ENCODE peak calls at places on chromosomes 7 and 10, in five cellular contexts. Z, W, Y, Q and U are unnamed samples.
A peak's percentile ranks its signal among the peaks of the same experiment; 100 is the strongest.

GRCh38 chr10:78852856-78853255 is 215.9 kb upstream of the ZMIZ1 start:
- DNase-seq in Y (peak; percentile 42), Z (peak; percentile 40), Q (peak; percentile 42), W (no peak), U (no peak)

GRCh38 chr7:92279429-92280031 is 33.8 kb downstream of the ANKIB1 start:
- DNase-seq in Y (no peak), W (no peak), Z (no peak), Q (no peak), U (no peak)

GRCh38 chr7:4164556-4164955 is 517.5 kb upstream of the FOXK1 start:
- DNase-seq in Z (peak; percentile 15), Q (no peak), Y (no peak), W (no peak), U (no peak)

GRCh38 chr7:108537229-108537628 is 11.3 kb upstream of the PNPLA8 start:
- DNase-seq in Y (no peak), W (no peak), Z (no peak), Q (no peak), U (no peak)

GRCh38 chr10:31947144-31947926 is 18.7 kb upstream of the ARHGAP12 start:
- DNase-seq in W (no peak), Z (peak; percentile 87), Y (peak; percentile 69), Q (peak; percentile 93), U (no peak)

GRCh38 chr7:138649506-138649905 is 51.7 kb downstream of the SVOPL start:
- DNase-seq in Q (no peak), Y (no peak), Z (no peak), W (no peak), U (no peak)

GRCh38 chr7:1689356-1689755 is 19.3 kb downstream of the ELFN1 start:
- DNase-seq in W (no peak), Y (no peak), Z (no peak), Q (no peak), U (peak; percentile 4)

GRCh38 chr10:118278649-118279048 is 63.5 kb downstream of the FAM204A start:
- DNase-seq in Y (no peak), Z (no peak), W (no peak), Q (no peak), U (no peak)

GRCh38 chr10:133420028-133420427 is 4.4 kb downstream of the SPRN start:
- DNase-seq in Z (no peak), Q (no peak), W (no peak), Y (no peak), U (no peak)

GRCh38 chr7:150381096-150381495 is 2.0 kb downstream of the ZNF775 start:
- DNase-seq in Y (no peak), Z (no peak), Q (no peak), W (no peak), U (no peak)

GRCh38 chr7:22269963-22270362 is 87.0 kb downstream of the RAPGEF5 start:
- DNase-seq in Y (peak; percentile 91), Q (no peak), Z (no peak), W (no peak), U (no peak)

GRCh38 chr7:21542891-21543527 is at the start of gene DNAH11:
- DNase-seq in Z (peak; percentile 24), Y (peak; percentile 31), Q (peak; percentile 7), W (no peak), U (peak; percentile 47)

GRCh38 chr10:9015005-9015404 is 960.5 kb downstream of the GATA3 start:
- DNase-seq in W (no peak), Q (no peak), Z (no peak), Y (no peak), U (no peak)

GRCh38 chr7:117098457-117098856 is 145.2 kb downstream of the ST7 start:
- DNase-seq in Y (no peak), W (no peak), Z (no peak), Q (peak; percentile 76), U (no peak)

GRCh38 chr7:32163141-32163806 is 93.1 kb upstream of the PDE1C start:
- DNase-seq in W (peak; percentile 24), Y (peak; percentile 38), Q (peak; percentile 95), Z (peak; percentile 86), U (no peak)

GRCh38 chr10:109647627-109648026 is 275.7 kb downstream of the XPNPEP1 start:
- DNase-seq in Z (peak; percentile 11), Q (no peak), W (no peak), Y (peak; percentile 46), U (no peak)

GRCh38 chr10:113735913-113736312 is 15.6 kb upstream of the PLEKHS1 start:
- DNase-seq in W (no peak), Y (no peak), Q (no peak), Z (peak; percentile 60), U (no peak)

GRCh38 chr10:86105640-86106039 is 261.0 kb downstream of the GRID1 start:
- DNase-seq in Q (no peak), Z (no peak), W (no peak), Y (no peak), U (no peak)

GRCh38 chr10:67697646-67698245 is 1.8 kb upstream of the CTNNA3 start:
- DNase-seq in Q (peak; percentile 76), Z (peak; percentile 63), W (no peak), Y (peak; percentile 19), U (no peak)

GRCh38 chr7:108434030-108434429 is 22.2 kb downstream of the NRCAM start:
- DNase-seq in Q (no peak), Y (no peak), W (no peak), Z (no peak), U (no peak)

GRCh38 chr10:3761916-3762708 is 22.9 kb downstream of the KLF6 start:
- DNase-seq in Z (peak; percentile 21), Q (no peak), Y (peak; percentile 18), W (no peak), U (no peak)

GRCh38 chr10:132351611-132352010 is 19.6 kb downstream of the LRRC27 start:
- DNase-seq in Q (no peak), W (no peak), Z (no peak), Y (no peak), U (no peak)

GRCh38 chr10:117071293-117072050 is 66.5 kb upstream of the SHTN1 start:
- DNase-seq in Z (no peak), W (no peak), Q (peak; percentile 19), Y (no peak), U (no peak)

GRCh38 chr10:29578457-29578856 is 56.3 kb downstream of the SVIL start:
- DNase-seq in W (no peak), Y (peak; percentile 45), Q (no peak), Z (no peak), U (no peak)

DNA sequence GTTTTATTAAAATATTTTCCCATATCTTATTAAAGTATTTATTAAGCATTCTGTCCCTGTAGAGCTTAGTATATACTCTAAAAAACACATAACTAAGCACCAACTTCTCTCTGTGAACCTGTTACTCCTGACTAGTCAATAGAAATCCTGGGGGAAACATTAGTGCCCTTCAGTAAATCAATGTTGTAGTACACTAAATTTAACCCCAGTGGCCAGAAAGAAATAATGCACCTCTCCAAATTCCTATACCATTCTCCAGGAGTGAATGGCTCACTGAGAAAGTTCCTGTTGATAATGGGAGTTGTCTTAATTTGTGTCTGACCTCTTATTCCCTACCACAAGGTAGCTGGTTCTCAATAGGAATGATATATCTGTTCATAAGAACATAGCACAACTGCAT is 188.2 kb downstream of the SEMA3D start:
- DNase-seq in Y (no peak), W (no peak), Z (no peak), Q (no peak), U (no peak)
- TF ChIP-seq CTCF in Y (no peak), W (no peak), Z (no peak), Q (peak; percentile 6), U (peak; percentile 33)

DNA sequence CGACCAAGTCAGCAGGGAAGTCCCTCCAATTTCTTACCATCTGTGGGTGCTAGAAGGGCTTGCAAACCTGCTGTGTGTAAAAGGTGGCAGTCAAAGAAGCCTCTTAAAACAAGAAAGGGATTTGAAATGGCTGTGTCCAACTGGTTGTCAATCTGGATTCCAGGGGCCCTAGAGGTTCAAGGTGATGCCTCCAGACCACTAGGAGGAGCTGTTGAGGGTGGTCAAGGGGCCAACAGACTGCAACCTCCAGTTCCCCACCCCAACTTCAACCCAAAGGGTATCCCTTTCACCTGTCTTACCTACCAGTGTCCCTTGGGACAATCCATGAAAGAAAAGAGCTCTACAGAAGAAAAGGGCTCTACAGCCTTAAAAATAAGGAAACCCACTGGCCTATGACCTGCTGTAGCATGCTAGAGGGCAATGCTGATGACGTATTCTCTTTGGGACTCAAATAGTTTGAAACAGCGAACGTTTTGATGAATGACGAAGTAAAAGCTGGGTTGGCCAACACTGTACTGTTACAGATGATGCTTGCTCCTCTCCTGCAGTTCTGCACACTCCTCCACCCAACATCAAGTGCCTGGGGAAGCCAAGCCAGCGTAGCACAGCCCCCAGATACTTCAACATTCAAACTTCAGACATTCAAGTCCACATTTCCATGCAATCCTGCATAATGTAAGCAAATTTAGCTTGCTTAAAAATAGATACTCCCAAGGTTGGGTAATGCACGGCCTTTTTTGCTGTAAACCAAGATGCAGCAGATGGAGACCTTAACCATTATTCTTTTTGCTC is 46.0 kb upstream of the WDR11 start:
- DNase-seq in W (no peak), Q (no peak), Z (no peak), Y (no peak), U (no peak)
- TF ChIP-seq CTCF in W (no peak), Q (no peak), Z (no peak), Y (no peak), U (peak; percentile 11)

DNA sequence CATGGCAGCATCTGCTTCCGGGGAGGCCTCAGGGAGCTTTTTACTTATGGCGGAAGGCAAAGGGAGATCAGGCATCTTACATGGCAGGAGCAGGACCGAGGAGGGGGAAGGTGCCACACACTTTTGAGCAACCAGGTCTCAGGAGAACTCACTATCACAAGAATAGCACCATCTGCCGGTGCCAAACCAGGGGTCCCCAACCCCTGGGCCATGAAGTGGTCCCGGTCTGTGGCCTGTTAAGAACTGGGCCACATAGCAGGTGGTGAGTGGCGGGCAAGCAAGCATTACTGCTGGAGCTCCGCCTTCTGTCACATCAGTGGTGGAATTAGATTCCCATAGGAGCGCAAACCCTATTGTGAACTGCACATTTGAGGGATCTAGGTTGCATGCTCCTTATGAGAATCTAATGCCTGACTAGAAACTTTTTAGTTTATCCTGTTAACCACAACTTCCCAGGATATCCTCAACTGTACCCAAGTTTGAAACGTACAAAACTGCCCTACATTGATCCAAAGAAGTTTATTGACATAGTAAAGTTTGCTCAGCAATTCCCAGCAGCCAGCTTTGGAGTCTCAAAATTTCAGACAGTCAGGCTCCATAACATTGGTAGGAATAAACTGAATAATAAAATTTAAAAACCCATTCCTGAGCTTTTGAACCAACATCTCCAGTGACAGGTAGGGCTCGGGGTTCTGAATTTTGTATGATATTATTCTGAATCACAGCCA is 228.4 kb upstream of the TAC1 start:
- DNase-seq in Z (no peak), W (no peak), Y (no peak), Q (no peak), U (no peak)
- TF ChIP-seq CTCF in Z (no peak), W (no peak), Y (no peak), Q (no peak), U (no peak)

DNA sequence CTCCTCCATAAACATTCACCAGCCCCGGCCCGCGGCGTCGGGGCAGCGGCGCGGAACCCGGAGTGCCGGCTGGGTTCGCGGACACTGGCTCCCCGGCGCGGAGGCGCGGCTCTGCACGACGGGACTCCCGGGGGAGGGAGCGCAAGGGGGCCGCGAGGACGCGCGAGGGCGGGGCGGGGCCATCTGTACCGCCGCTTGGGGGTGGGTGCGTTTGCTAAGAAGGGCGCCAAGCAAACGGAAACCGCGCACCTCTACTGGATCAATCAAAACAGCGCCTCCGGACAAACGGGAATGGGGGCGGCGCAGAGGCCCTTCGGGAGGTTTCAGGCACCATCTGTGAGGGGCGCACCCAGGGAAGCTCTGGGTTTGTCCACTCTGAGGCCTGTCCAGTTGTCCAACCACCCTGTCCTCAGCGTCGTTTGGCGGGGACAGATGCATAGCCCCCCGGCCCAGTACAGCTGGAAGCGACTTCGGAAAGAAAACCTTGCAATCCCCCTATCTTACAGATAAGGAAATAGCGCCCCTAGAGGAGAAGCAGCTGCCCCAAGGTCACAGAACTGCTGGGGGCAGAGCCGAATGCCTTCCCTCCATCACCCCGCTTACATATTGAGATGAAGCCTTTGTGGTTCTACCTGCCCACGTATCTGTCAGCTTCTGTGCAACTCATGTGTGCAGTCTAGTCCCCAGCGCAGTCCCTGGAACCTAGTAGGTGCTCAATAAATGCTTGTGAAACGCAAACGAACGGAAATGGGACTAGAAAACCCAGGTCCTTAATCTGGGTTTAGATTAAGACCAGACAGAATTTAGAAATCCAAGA is 10.7 kb upstream of the SLIT1 start:
- DNase-seq in Y (peak; percentile 58), Z (peak; percentile 67), W (no peak), Q (peak; percentile 50), U (peak; percentile 44)
- TF ChIP-seq CTCF in Y (peak; percentile 64), Z (peak; percentile 88), W (peak; percentile 54), Q (peak; percentile 73), U (peak; percentile 83)